ENCODE peak calls at places on chromosomes 2 and 18, in five cellular contexts. A, E, G, K and J are unnamed samples.
A peak's percentile ranks its signal among the peaks of the same experiment; 100 is the strongest.

GRCh38 chr2:220736778-220737177 is 835.3 kb downstream of the EPHA4 start:
- DNase-seq in E (no peak), K (peak; percentile 28), A (no peak), G (no peak), J (no peak)

GRCh38 chr2:233085037-233085838 is 25.1 kb downstream of the INPP5D start:
- DNase-seq in E (no peak), G (no peak), K (no peak), A (no peak), J (no peak)

GRCh38 chr18:13457327-13457726 is 238.8 kb downstream of the LDLRAD4 start:
- DNase-seq in G (no peak), K (peak; percentile 5), E (no peak), A (no peak), J (no peak)

GRCh38 chr18:57353940-57354461 is 1.6 kb downstream of the ST8SIA3 start:
- DNase-seq in K (peak; percentile 89), A (no peak), G (no peak), E (peak; percentile 42), J (peak; percentile 34)

GRCh38 chr18:49525981-49526380 is 35.9 kb upstream of the LIPG start:
- DNase-seq in K (no peak), G (no peak), E (no peak), A (no peak), J (no peak)

GRCh38 chr2:120750488-120751210 is 15.0 kb downstream of the GLI2 start:
- DNase-seq in A (no peak), G (no peak), E (peak; percentile 50), K (peak; percentile 29), J (no peak)

GRCh38 chr18:74546751-74547530 is 12.6 kb downstream of the CNDP1 start:
- DNase-seq in G (no peak), K (no peak), E (peak; percentile 79), A (no peak), J (no peak)

GRCh38 chr2:28665041-28665704 is 86.5 kb upstream of the PPP1CB start:
- DNase-seq in G (no peak), E (peak; percentile 78), A (no peak), K (no peak), J (no peak)

GRCh38 chr2:85786444-85786843 is 32.7 kb downstream of the ATOH8 start:
- DNase-seq in G (no peak), E (no peak), K (no peak), A (no peak), J (no peak)

GRCh38 chr18:76619342-76620315 is 124.6 kb upstream of the ZNF516 start:
- DNase-seq in E (peak; percentile 66), K (peak; percentile 81), G (no peak), A (no peak), J (no peak)

GRCh38 chr2:227748079-227748478 is 2.4 kb downstream of the SCYGR8 start:
- DNase-seq in G (no peak), E (peak; percentile 5), A (no peak), K (peak; percentile 73), J (no peak)

GRCh38 chr2:240233891-240234502 is 93.5 kb upstream of the OTOS start:
- DNase-seq in G (no peak), K (no peak), A (no peak), E (no peak), J (no peak)

GRCh38 chr2:10305254-10305635 is 2.5 kb downstream of the HPCAL1 start:
- DNase-seq in K (no peak), E (peak; percentile 64), A (no peak), G (no peak), J (no peak)

GRCh38 chr2:65177754-65178442 is 48.0 kb upstream of the RAB1A start:
- DNase-seq in G (no peak), E (no peak), A (no peak), K (no peak), J (no peak)

GRCh38 chr18:10418836-10419235 is 35.6 kb upstream of the APCDD1 start:
- DNase-seq in K (no peak), G (no peak), E (no peak), A (no peak), J (no peak)

GRCh38 chr2:240277807-240278522 is 137.5 kb upstream of the OTOS start:
- DNase-seq in A (no peak), K (no peak), E (no peak), G (no peak), J (no peak)

GRCh38 chr18:22056962-22057361 is 112.4 kb upstream of the GATA6 start:
- DNase-seq in K (no peak), G (no peak), A (no peak), E (no peak), J (no peak)

GRCh38 chr18:70623106-70623505 is 334.3 kb downstream of the SOCS6 start:
- DNase-seq in A (no peak), G (no peak), E (no peak), K (no peak), J (no peak)

GRCh38 chr2:122535960-122536517 is 780.6 kb downstream of the TSN start:
- DNase-seq in A (no peak), E (no peak), G (no peak), K (no peak), J (no peak)

GRCh38 chr2:240226672-240227537 is 86.4 kb upstream of the OTOS start:
- DNase-seq in A (no peak), G (no peak), K (peak; percentile 16), E (no peak), J (no peak)

GRCh38 chr2:136028001-136028400 is 42.6 kb upstream of the DARS1 start:
- DNase-seq in G (no peak), E (no peak), A (no peak), K (no peak), J (no peak)

GRCh38 chr2:100880730-100881129 is 60.8 kb downstream of the NPAS2 start:
- DNase-seq in G (no peak), A (no peak), K (no peak), E (peak; percentile 32), J (no peak)

GRCh38 chr2:235149240-235149641 is 197.4 kb downstream of the SH3BP4 start:
- DNase-seq in A (no peak), E (no peak), G (peak; percentile 9), K (no peak), J (no peak)

GRCh38 chr2:26493631-26494030 is 15.7 kb upstream of the OTOF start:
- DNase-seq in E (no peak), A (no peak), K (no peak), G (no peak), J (no peak)

GRCh38 chr18:10500038-10500437 is 25.8 kb upstream of the NAPG start:
- DNase-seq in E (no peak), A (no peak), G (no peak), K (no peak), J (no peak)

GRCh38 chr2:70993689-70993986 is 1.0 kb downstream of the TEX261 start:
- DNase-seq in G (no peak), A (no peak), K (no peak), E (no peak), J (no peak)

GRCh38 chr18:75831960-75832359 is 404.5 kb upstream of the SMIM21 start:
- DNase-seq in A (no peak), E (no peak), G (no peak), K (no peak), J (no peak)

GRCh38 chr2:130353291-130354134 is 2.3 kb upstream of the PTPN18 start:
- DNase-seq in G (no peak), A (no peak), K (no peak), E (peak; percentile 7), J (no peak)

GRCh38 chr2:71174207-71174606 is 43.8 kb downstream of the MPHOSPH10 start:
- DNase-seq in E (no peak), K (no peak), A (no peak), G (no peak), J (no peak)

GRCh38 chr2:8508766-8509165 is 173.1 kb upstream of the ID2 start:
- DNase-seq in E (no peak), A (no peak), K (no peak), G (no peak), J (no peak)

GRCh38 chr2:187055463-187055862 is 206.5 kb upstream of the ZSWIM2 start:
- DNase-seq in G (no peak), A (no peak), E (no peak), K (no peak), J (no peak)

GRCh38 chr2:217929757-217930707 is 72.8 kb downstream of the TNS1 start:
- DNase-seq in G (no peak), K (no peak), A (no peak), E (peak; percentile 97), J (no peak)

GRCh38 chr2:159744363-159744762 is 32.1 kb downstream of the MARCHF7 start:
- DNase-seq in A (no peak), K (no peak), G (peak; percentile 64), E (peak; percentile 93), J (no peak)

GRCh38 chr18:47036298-47036874 is 965 bp upstream of the ELOA2 start:
- DNase-seq in E (peak; percentile 25), A (no peak), K (no peak), G (no peak), J (peak; percentile 7)

GRCh38 chr2:181778621-181779195 is 98.4 kb upstream of the NEUROD1 start:
- DNase-seq in A (no peak), G (no peak), K (no peak), E (peak; percentile 46), J (no peak)

GRCh38 chr2:191187105-191187829 is 36.5 kb upstream of the STAT4 start:
- DNase-seq in A (no peak), K (no peak), E (peak; percentile 20), G (no peak), J (peak; percentile 24)